ENCODE peak calls at places on chromosomes 5 and 9, in seven cellular contexts. W is body of pancreas, K is heart right ventricle, C is dorsolateral prefrontal cortex, J is RWPE1, U is H9, L is AG09319. Y is an unnamed sample.
A peak's percentile ranks its signal among the peaks of the same experiment; 100 is the strongest.

GRCh38 chr9:120151149-120151548 is 428.8 kb downstream of the CDK5RAP2 start:
- DNase-seq in W (no peak), C (no peak), U (no peak), L (no peak), K (no peak), J (no peak), Y (no peak)

GRCh38 chr5:142412581-142412980 is 87.8 kb upstream of the SPRY4 start:
- DNase-seq in C (no peak), W (no peak), J (no peak), U (no peak), L (no peak), K (no peak), Y (no peak)

GRCh38 chr9:15306068-15306756 is 804 bp downstream of the TTC39B start:
- DNase-seq in K (peak; percentile 34), J (peak; percentile 36), L (no peak), C (peak; percentile 30), W (peak; percentile 87), U (peak; percentile 78), Y (peak; percentile 78)

GRCh38 chr9:123544007-123544827 is 188.2 kb downstream of the CRB2 start:
- DNase-seq in C (no peak), L (no peak), K (no peak), J (peak; percentile 59), W (no peak), U (no peak), Y (peak; percentile 53)

GRCh38 chr5:64207978-64208377 is 42.3 kb downstream of the RNF180 start:
- DNase-seq in C (no peak), J (no peak), W (no peak), U (no peak), K (no peak), L (no peak), Y (peak; percentile 34)

GRCh38 chr5:17720070-17720469 is 85.8 kb downstream of the TAF11L14 start:
- DNase-seq in W (no peak), K (no peak), U (no peak), J (no peak), C (no peak), L (no peak), Y (no peak)

GRCh38 chr5:148828461-148829247 is 2.2 kb downstream of the ADRB2 start:
- DNase-seq in K (no peak), J (peak; percentile 68), U (no peak), C (no peak), W (no peak), L (no peak), Y (peak; percentile 70)

GRCh38 chr9:84300271-84300670 is 40.3 kb downstream of the SLC28A3 start:
- DNase-seq in W (no peak), C (no peak), K (no peak), U (no peak), J (peak; percentile 78), L (no peak), Y (peak; percentile 82)

GRCh38 chr9:119453490-119453911 is 84.3 kb upstream of the BRINP1 start:
- DNase-seq in K (no peak), L (no peak), J (peak; percentile 84), U (no peak), C (no peak), W (no peak), Y (peak; percentile 66)

GRCh38 chr9:116792271-116792670 is 105.2 kb downstream of the TRIM32 start:
- DNase-seq in J (no peak), K (no peak), U (no peak), C (no peak), L (no peak), W (no peak), Y (no peak)

GRCh38 chr5:59506285-59506877 is 387.1 kb downstream of the PDE4D start:
- DNase-seq in W (no peak), C (no peak), L (peak; percentile 3), J (peak; percentile 40), K (no peak), U (no peak), Y (peak; percentile 27)
- TF ChIP-seq CTCF in W (peak; percentile 74), C (peak; percentile 63), L (peak; percentile 29), J (peak; percentile 77), K (peak; percentile 53), U (peak; percentile 70), Y (peak; percentile 60)

DNA sequence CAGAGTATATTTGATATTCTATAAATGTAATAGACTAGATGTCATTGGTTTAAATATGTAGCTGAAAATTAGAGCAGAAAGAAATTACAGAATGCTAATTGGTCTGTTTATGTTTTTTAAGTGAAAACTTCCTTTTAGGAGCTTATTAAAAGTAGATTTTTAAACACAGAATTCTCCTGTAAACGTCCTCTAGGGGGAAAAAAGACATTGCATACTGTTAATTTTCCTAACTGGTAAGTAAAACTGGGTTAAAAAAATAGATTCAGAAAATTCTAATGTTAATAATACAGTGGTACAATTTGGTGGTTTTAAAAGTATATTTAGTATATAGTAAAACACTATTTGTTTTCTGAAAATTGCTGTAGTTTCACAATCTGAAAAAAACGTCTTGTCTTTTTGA is 59.8 kb downstream of the ZCCHC7 start:
- DNase-seq in L (no peak), U (no peak), J (no peak), W (no peak), C (no peak), K (no peak), Y (no peak)
- TF ChIP-seq CTCF in L (no peak), U (peak; percentile 39), J (no peak), W (no peak), C (no peak), K (no peak), Y (no peak)

DNA sequence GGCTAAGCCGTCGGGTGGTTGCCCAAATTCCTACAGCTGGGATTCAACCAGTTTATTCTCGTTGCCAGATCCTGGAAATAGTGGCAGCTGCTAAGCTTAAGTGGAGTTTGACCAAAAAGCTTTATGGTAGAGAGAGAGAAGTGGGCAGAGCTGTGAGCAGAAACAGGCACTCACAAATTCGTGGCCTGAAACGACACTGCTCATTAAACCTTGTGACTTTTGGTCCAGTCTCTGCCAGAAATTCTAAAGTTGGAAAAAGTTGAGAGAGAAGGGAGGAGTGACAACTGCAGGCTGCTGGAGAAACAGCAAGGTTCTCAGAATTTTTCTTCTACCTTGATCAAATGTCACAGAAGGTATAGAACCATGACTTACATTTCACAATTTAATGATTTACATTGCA is 131.5 kb downstream of the MTX3 start:
- DNase-seq in K (no peak), U (no peak), W (no peak), C (no peak), J (no peak), L (no peak), Y (no peak)
- TF ChIP-seq CTCF in K (no peak), U (no peak), W (no peak), C (no peak), J (no peak), L (no peak), Y (no peak)

GRCh38 chr9:89318123-89319014 is at the start of gene SECISBP2:
- DNase-seq in K (peak; percentile 96), U (peak; percentile 97), L (peak; percentile 97), W (peak; percentile 97), J (peak; percentile 92), C (peak; percentile 93), Y (peak; percentile 96)
- TF ChIP-seq CTCF in K (no peak), U (peak; percentile 86), L (peak; percentile 71), W (peak; percentile 62), J (peak; percentile 83), C (peak; percentile 86), Y (no peak)

DNA sequence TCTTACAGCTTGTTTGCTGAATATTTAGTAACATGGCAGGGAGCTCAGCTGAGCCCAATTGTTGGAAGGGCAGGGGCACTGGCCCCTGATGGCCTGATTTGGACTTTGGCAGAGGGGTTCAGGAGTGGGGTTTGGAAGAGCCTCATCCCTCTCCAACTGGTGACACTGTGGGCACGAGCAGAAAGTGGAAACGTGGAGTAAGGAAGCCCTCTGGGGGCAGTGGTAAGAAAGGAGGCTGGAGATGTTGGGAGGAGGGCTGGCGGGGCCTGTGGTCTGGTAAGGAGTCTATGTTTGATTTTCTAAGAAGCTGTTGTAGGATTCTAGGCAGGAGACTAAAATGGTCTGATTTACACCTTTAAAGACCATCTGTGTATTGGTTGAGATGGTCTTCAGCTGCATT is 208.9 kb downstream of the HSPA4 start:
- DNase-seq in U (no peak), W (no peak), L (no peak), K (no peak), J (peak; percentile 36), C (no peak), Y (no peak)
- TF ChIP-seq CTCF in U (peak; percentile 23), W (no peak), L (no peak), K (no peak), J (no peak), C (no peak), Y (peak; percentile 5)

DNA sequence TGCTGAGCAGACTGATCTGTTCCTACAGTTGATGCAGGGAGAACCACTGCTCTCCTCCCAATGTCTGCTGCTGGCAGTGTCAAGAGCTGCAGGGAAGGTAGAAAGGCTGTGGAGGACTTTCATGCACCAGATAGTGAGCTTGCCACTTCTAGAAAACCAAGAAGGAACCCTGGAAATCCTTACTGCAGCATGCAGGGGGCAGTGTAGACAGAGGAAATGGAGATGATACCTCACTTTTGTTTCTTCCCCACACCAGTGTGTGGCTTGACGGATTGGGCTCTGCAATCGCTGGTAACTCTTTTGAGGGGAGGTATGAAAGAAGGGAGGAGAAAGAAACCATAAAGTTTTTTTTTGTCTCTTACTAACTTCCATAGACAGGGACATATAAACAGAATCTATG is 480.7 kb downstream of the DMAC1 start:
- DNase-seq in U (no peak), L (no peak), C (no peak), W (no peak), J (no peak), K (no peak), Y (no peak)
- TF ChIP-seq CTCF in U (no peak), L (no peak), C (no peak), W (no peak), J (no peak), K (no peak), Y (no peak)

GRCh38 chr9:136669791-136670464 is 7.2 kb downstream of the EGFL7 start:
- DNase-seq in C (no peak), W (no peak), L (no peak), J (no peak), K (no peak), U (no peak), Y (no peak)
- TF ChIP-seq CTCF in C (no peak), W (no peak), L (no peak), J (no peak), K (no peak), U (no peak), Y (no peak)

DNA sequence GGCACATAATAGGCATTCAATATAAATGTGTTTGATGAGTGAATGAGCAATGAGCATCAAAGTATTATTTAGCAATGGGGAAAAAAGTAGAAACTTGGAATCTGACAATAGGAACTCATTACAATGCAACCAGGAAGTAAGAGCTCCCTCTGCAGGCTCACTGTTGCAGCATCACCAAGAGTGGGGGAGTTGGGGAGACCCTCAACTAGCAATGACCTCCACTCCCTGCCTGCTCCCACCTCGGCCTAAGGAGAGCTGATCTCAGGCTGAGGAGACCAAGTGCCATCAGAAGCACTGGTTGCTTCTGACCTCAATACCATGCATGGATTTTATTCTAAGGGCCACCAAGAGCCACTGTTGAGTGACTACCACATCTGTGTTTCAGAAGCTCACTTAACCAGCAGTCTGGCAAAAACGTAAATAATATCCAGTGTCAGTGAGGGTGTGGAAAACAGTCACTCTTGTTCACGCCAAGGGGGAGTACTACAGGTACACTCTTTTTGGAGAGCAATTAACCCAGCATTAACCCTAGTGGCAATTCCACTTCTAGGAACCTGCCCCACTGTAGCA is 8.0 kb downstream of the VDAC1 start:
- DNase-seq in K (no peak), W (no peak), C (no peak), U (peak; percentile 67), L (no peak), J (no peak), Y (peak; percentile 33)
- TF ChIP-seq CTCF in K (peak; percentile 32), W (peak; percentile 18), C (no peak), U (peak; percentile 85), L (peak; percentile 45), J (no peak), Y (peak; percentile 55)